ENCODE peak calls at places on chromosomes 3 and 15, in eight cellular contexts. G is caudate nucleus, U is RPMI7951, Q is frontal cortex, B is NCI-H1092, P is NCI-H774, N is activated B cell treated with CpG ODN at 0.5 μM for 24 hours, F is GM18507. O is an unnamed sample.
A peak's percentile ranks its signal among the peaks of the same experiment; 100 is the strongest.

GRCh38 chr15:39793923-39794322 is 11.3 kb upstream of the FSIP1 start:
- DNase-seq in G (no peak), U (no peak), Q (no peak), B (no peak), P (no peak), N (no peak), F (no peak), O (no peak)

GRCh38 chr3:21703291-21703690 is 47.7 kb downstream of the ZNF385D start:
- DNase-seq in G (no peak), U (no peak), Q (no peak), B (no peak), P (no peak), N (no peak), F (no peak), O (no peak)

GRCh38 chr15:64151727-64152506 is at the start of gene SNX22:
- DNase-seq in G (no peak), U (no peak), Q (peak; percentile 57), B (no peak), P (no peak), N (peak; percentile 55), F (no peak), O (no peak)

GRCh38 chr15:40481671-40482070 is 10.9 kb downstream of the CHST14 start:
- DNase-seq in G (no peak), U (peak; percentile 10), Q (no peak), B (no peak), P (no peak), N (no peak), F (no peak), O (no peak)

GRCh38 chr3:66483006-66483928 is 17.6 kb downstream of the LRIG1 start:
- DNase-seq in G (peak; percentile 90), U (peak; percentile 81), Q (peak; percentile 54), B (no peak), P (no peak), N (no peak), F (no peak), O (no peak)

GRCh38 chr15:37219211-37219701 is 118.9 kb upstream of the MEIS2 start:
- DNase-seq in G (no peak), U (no peak), Q (no peak), B (no peak), P (no peak), N (no peak), F (no peak), O (no peak)

GRCh38 chr3:107518050-107518449 is 4.7 kb upstream of the BBX start:
- DNase-seq in G (no peak), U (no peak), Q (no peak), B (no peak), P (no peak), N (no peak), F (no peak), O (no peak)

GRCh38 chr3:49021213-49021812 is 608 bp upstream of the NDUFAF3 start:
- DNase-seq in G (peak; percentile 94), U (peak; percentile 97), Q (peak; percentile 97), B (peak; percentile 95), P (peak; percentile 85), N (peak; percentile 98), F (peak; percentile 87), O (peak; percentile 81)

GRCh38 chr15:62569460-62570404 is 404.6 kb upstream of the C2CD4B start:
- DNase-seq in G (no peak), U (peak; percentile 82), Q (no peak), B (peak; percentile 86), P (peak; percentile 88), N (no peak), F (no peak), O (peak; percentile 89)

GRCh38 chr3:44076221-44076829 is 165.4 kb upstream of the TOPAZ1 start:
- DNase-seq in G (no peak), U (peak; percentile 31), Q (no peak), B (no peak), P (no peak), N (no peak), F (no peak), O (peak; percentile 5)

GRCh38 chr3:194843543-194843942 is 157.9 kb downstream of the FAM43A start:
- DNase-seq in G (no peak), U (no peak), Q (no peak), B (no peak), P (no peak), N (no peak), F (no peak), O (no peak)

GRCh38 chr15:59335197-59335786 is 37.4 kb downstream of the MYO1E start:
- DNase-seq in G (no peak), U (peak; percentile 47), Q (no peak), B (no peak), P (no peak), N (no peak), F (no peak), O (no peak)

GRCh38 chr3:140467104-140467577 is 210.7 kb upstream of the TRIM42 start:
- DNase-seq in G (no peak), U (peak; percentile 87), Q (no peak), B (no peak), P (no peak), N (no peak), F (no peak), O (no peak)

GRCh38 chr3:28218071-28218916 is 23.1 kb upstream of the CMC1 start:
- DNase-seq in G (no peak), U (no peak), Q (no peak), B (no peak), P (no peak), N (no peak), F (peak; percentile 11), O (no peak)

GRCh38 chr3:71728632-71729342 is 3.6 kb upstream of the EIF4E3 start:
- DNase-seq in G (peak; percentile 67), U (peak; percentile 34), Q (no peak), B (no peak), P (no peak), N (no peak), F (no peak), O (no peak)

GRCh38 chr3:7733933-7734332 is 767.7 kb upstream of the LMCD1 start:
- DNase-seq in G (no peak), U (no peak), Q (no peak), B (no peak), P (no peak), N (no peak), F (no peak), O (no peak)

GRCh38 chr3:42856544-42856943 is 19.1 kb downstream of the CYP8B1 start:
- DNase-seq in G (no peak), U (no peak), Q (no peak), B (no peak), P (no peak), N (no peak), F (no peak), O (no peak)

GRCh38 chr3:194154346-194154745 is 18.4 kb downstream of the HES1 start:
- DNase-seq in G (no peak), U (no peak), Q (no peak), B (no peak), P (no peak), N (no peak), F (no peak), O (no peak)

GRCh38 chr15:65194826-65195541 is 9.8 kb upstream of the CLPX start:
- DNase-seq in G (no peak), U (no peak), Q (no peak), B (no peak), P (no peak), N (no peak), F (no peak), O (no peak)

GRCh38 chr3:132964267-132964666 is 73.9 kb upstream of the TMEM108 start:
- DNase-seq in G (no peak), U (no peak), Q (no peak), B (no peak), P (no peak), N (no peak), F (no peak), O (peak; percentile 6)

GRCh38 chr3:187742351-187743171 is 2.7 kb downstream of the BCL6 start:
- DNase-seq in G (no peak), U (no peak), Q (no peak), B (no peak), P (no peak), N (no peak), F (no peak), O (no peak)

GRCh38 chr3:359672-360071 is 163.1 kb downstream of the CHL1 start:
- DNase-seq in G (no peak), U (no peak), Q (no peak), B (no peak), P (no peak), N (no peak), F (no peak), O (no peak)

GRCh38 chr3:15220056-15220455 is 14.0 kb downstream of the CAPN7 start:
- DNase-seq in G (no peak), U (no peak), Q (no peak), B (no peak), P (no peak), N (no peak), F (no peak), O (no peak)

GRCh38 chr3:152197451-152197850 is 71.3 kb upstream of the MBNL1 start:
- DNase-seq in G (no peak), U (peak; percentile 21), Q (no peak), B (no peak), P (no peak), N (no peak), F (no peak), O (no peak)

GRCh38 chr3:144178607-144179006 is 207.0 kb downstream of the DIPK2A start:
- DNase-seq in G (no peak), U (no peak), Q (no peak), B (no peak), P (no peak), N (no peak), F (no peak), O (no peak)

GRCh38 chr3:100781311-100781710 is 72.0 kb downstream of the TFG start:
- DNase-seq in G (no peak), U (peak; percentile 43), Q (no peak), B (no peak), P (no peak), N (no peak), F (no peak), O (no peak)

GRCh38 chr15:31440754-31441298 is 114.2 kb downstream of the KLF13 start:
- DNase-seq in G (no peak), U (peak; percentile 64), Q (peak; percentile 66), B (no peak), P (peak; percentile 12), N (peak; percentile 42), F (no peak), O (no peak)

GRCh38 chr3:28808068-28808467 is 459.4 kb upstream of the AZI2 start:
- DNase-seq in G (no peak), U (no peak), Q (no peak), B (no peak), P (no peak), N (no peak), F (no peak), O (no peak)